ENCODE peak calls at places on chromosome 16, in six cellular contexts. I, U, V, Z, G and H are unnamed samples.

GRCh38 chr16:68065716-68066305 is 19.4 kb upstream of the NFATC3 start:
- DNase-seq in I (no peak), U (no peak), G (peak; percentile 18), Z (peak; percentile 12), V (no peak), H (no peak)

GRCh38 chr16:53465606-53466290 is 31.5 kb downstream of the RBL2 start:
- DNase-seq in I (no peak), Z (peak; percentile 69), G (peak; percentile 82), U (no peak), V (peak; percentile 85), H (peak; percentile 27)

GRCh38 chr16:1403733-1404132 is 10.8 kb downstream of the UNKL start:
- DNase-seq in G (no peak), U (no peak), V (no peak), Z (no peak), I (no peak), H (no peak)

GRCh38 chr16:1496464-1496863 is 3.3 kb downstream of the TELO2 start:
- DNase-seq in U (no peak), V (no peak), Z (no peak), I (no peak), G (no peak), H (no peak)

GRCh38 chr16:23952128-23953041 is 116.6 kb downstream of the PRKCB start:
- DNase-seq in G (peak; percentile 18), V (peak; percentile 18), Z (peak; percentile 65), U (peak; percentile 32), I (no peak), H (peak; percentile 88)

GRCh38 chr16:72443809-72444208 is 271.9 kb upstream of the PMFBP1 start:
- DNase-seq in G (no peak), Z (no peak), U (no peak), V (no peak), I (no peak), H (no peak)

GRCh38 chr16:21950782-21951521 is 2.2 kb upstream of the UQCRC2 start:
- DNase-seq in I (peak; percentile 23), U (peak; percentile 24), G (peak; percentile 28), V (peak; percentile 45), Z (peak; percentile 5), H (peak; percentile 23)

GRCh38 chr16:8370374-8371015 is 219.8 kb downstream of the TMEM114 start:
- DNase-seq in G (peak; percentile 21), V (peak; percentile 94), I (no peak), Z (peak; percentile 81), U (no peak), H (no peak)

GRCh38 chr16:19136549-19137196 is 22.9 kb downstream of the ITPRIPL2 start:
- DNase-seq in U (peak; percentile 35), Z (no peak), G (no peak), V (no peak), I (no peak), H (no peak)

GRCh38 chr16:5845046-5845445 is 747.5 kb upstream of the EEF2KMT start:
- DNase-seq in I (no peak), U (no peak), V (no peak), G (no peak), Z (no peak), H (no peak)

GRCh38 chr16:53055603-53056527 is 1.1 kb downstream of the CHD9 start:
- DNase-seq in Z (peak; percentile 56), I (peak; percentile 19), U (peak; percentile 73), V (peak; percentile 47), G (peak; percentile 64), H (peak; percentile 47)

GRCh38 chr16:86383488-86384262 is 126.7 kb upstream of the FOXF1 start:
- DNase-seq in G (peak; percentile 90), Z (peak; percentile 87), V (peak; percentile 29), I (no peak), U (no peak), H (no peak)

GRCh38 chr16:3674513-3675295 is 20.2 kb downstream of the DNASE1 start:
- DNase-seq in Z (no peak), I (no peak), G (no peak), V (no peak), U (no peak), H (no peak)

GRCh38 chr16:75273054-75273925 is 21.9 kb upstream of the BCAR1 start:
- DNase-seq in G (peak; percentile 73), U (no peak), I (no peak), Z (peak; percentile 47), V (peak; percentile 52), H (no peak)

GRCh38 chr16:87550510-87550961 is 51.8 kb upstream of the JPH3 start:
- DNase-seq in V (peak; percentile 33), U (no peak), Z (no peak), I (peak; percentile 62), G (no peak), H (no peak)

GRCh38 chr16:17343028-17343427 is 127.7 kb downstream of the XYLT1 start:
- DNase-seq in G (no peak), U (no peak), I (peak; percentile 74), Z (no peak), V (no peak), H (no peak)

GRCh38 chr16:24890746-24891145 is 45.0 kb downstream of the SLC5A11 start:
- DNase-seq in V (no peak), Z (no peak), I (no peak), U (no peak), G (no peak), H (no peak)

GRCh38 chr16:47578573-47578972 is 117.4 kb downstream of the PHKB start:
- DNase-seq in U (no peak), Z (no peak), I (no peak), V (no peak), G (no peak), H (no peak)

GRCh38 chr16:28289939-28290862 is 2.1 kb upstream of the SBK1 start:
- DNase-seq in Z (no peak), U (no peak), G (no peak), I (no peak), V (no peak), H (no peak)